ENCODE peak calls at places on chromosomes 11 and 22, in four cellular contexts. One of them, this sample, is unnamed.

GRCh38 chr11:71133946-71134345 is 118.4 kb downstream of the SHANK2 start:
- ATAC-seq in naive B cell: no peak
- ATAC-seq in mucosa of descending colon: no peak
- ATAC-seq in aorta: no peak
- ATAC-seq in this sample: no peak

GRCh38 chr11:114172871-114173444 is 113.4 kb downstream of the ZBTB16 start:
- ATAC-seq in naive B cell: no peak
- ATAC-seq in mucosa of descending colon: no peak
- ATAC-seq in aorta: no peak
- ATAC-seq in this sample: no peak

GRCh38 chr11:33895752-33896137 is 3.9 kb upstream of the LMO2 start:
- ATAC-seq in naive B cell: no peak
- ATAC-seq in mucosa of descending colon: no peak
- ATAC-seq in aorta: no peak
- ATAC-seq in this sample: no peak

GRCh38 chr11:9704620-9705019 is 40.7 kb downstream of the SWAP70 start:
- ATAC-seq in naive B cell: peak
- ATAC-seq in mucosa of descending colon: peak
- ATAC-seq in aorta: no peak
- ATAC-seq in this sample: peak

GRCh38 chr22:49693416-49693815 is 134.3 kb downstream of the BRD1 start:
- ATAC-seq in naive B cell: no peak
- ATAC-seq in mucosa of descending colon: no peak
- ATAC-seq in aorta: no peak
- ATAC-seq in this sample: peak

GRCh38 chr22:31143537-31143936 is 3.2 kb upstream of the PLA2G3 start:
- ATAC-seq in naive B cell: no peak
- ATAC-seq in mucosa of descending colon: no peak
- ATAC-seq in aorta: no peak
- ATAC-seq in this sample: no peak

GRCh38 chr22:23534201-23534850 is 45.8 kb downstream of the IGLL1 start:
- ATAC-seq in naive B cell: no peak
- ATAC-seq in mucosa of descending colon: peak
- ATAC-seq in aorta: no peak
- ATAC-seq in this sample: no peak

GRCh38 chr11:72704028-72704782 is 30.0 kb upstream of the PDE2A start:
- ATAC-seq in naive B cell: no peak
- ATAC-seq in mucosa of descending colon: no peak
- ATAC-seq in aorta: peak
- ATAC-seq in this sample: no peak

GRCh38 chr22:30667092-30667485 is 586 bp downstream of the DUSP18 start:
- ATAC-seq in naive B cell: no peak
- ATAC-seq in mucosa of descending colon: peak
- ATAC-seq in aorta: peak
- ATAC-seq in this sample: no peak

GRCh38 chr11:6219359-6219758 is 14.0 kb downstream of the C11orf42 start:
- ATAC-seq in naive B cell: no peak
- ATAC-seq in mucosa of descending colon: peak
- ATAC-seq in aorta: peak
- ATAC-seq in this sample: no peak

GRCh38 chr22:16804882-16805281 is 20.3 kb downstream of the XKR3 start:
- ATAC-seq in naive B cell: peak
- ATAC-seq in mucosa of descending colon: no peak
- ATAC-seq in aorta: no peak
- ATAC-seq in this sample: peak

GRCh38 chr11:110184974-110185597 is 91.9 kb downstream of the ZC3H12C start:
- ATAC-seq in naive B cell: no peak
- ATAC-seq in mucosa of descending colon: no peak
- ATAC-seq in aorta: no peak
- ATAC-seq in this sample: no peak

GRCh38 chr11:80726236-80726635 is 1285.4 kb upstream of the TENM4 start:
- ATAC-seq in naive B cell: no peak
- ATAC-seq in mucosa of descending colon: no peak
- ATAC-seq in aorta: no peak
- ATAC-seq in this sample: no peak

GRCh38 chr22:39245130-39246039 is 603 bp upstream of the PDGFB start:
- ATAC-seq in naive B cell: no peak
- ATAC-seq in mucosa of descending colon: no peak
- ATAC-seq in aorta: no peak
- ATAC-seq in this sample: no peak

GRCh38 chr22:29861672-29862297 is 21.2 kb upstream of the MTMR3 start:
- ATAC-seq in naive B cell: no peak
- ATAC-seq in mucosa of descending colon: no peak
- ATAC-seq in aorta: no peak
- ATAC-seq in this sample: no peak

GRCh38 chr11:20739004-20739612 is 69.7 kb downstream of the NELL1 start:
- ATAC-seq in naive B cell: no peak
- ATAC-seq in mucosa of descending colon: no peak
- ATAC-seq in aorta: no peak
- ATAC-seq in this sample: no peak

GRCh38 chr11:9065614-9066431 is 25.6 kb downstream of the SCUBE2 start:
- ATAC-seq in naive B cell: no peak
- ATAC-seq in mucosa of descending colon: no peak
- ATAC-seq in aorta: no peak
- ATAC-seq in this sample: no peak

This sample was measured in stimulated activated memory B cell treated with anti-CD40 and anti-IgM and Interleukin-4, amounts not matched to agents 10 μg/mL and 1 μg/mL and 100 μg/mL, for 72 hours.